ENCODE peak calls at places on chromosomes 3 and 15, in eight cellular contexts. P is AG20443; X is NCI-H1417; R is nucleus accumbens; S is left cardiac atrium; N is cardiac septum; A is activated CD4-positive, alpha-beta T cell treated with anti-CD3 and anti-CD28 coated beads, Interleukin-2, amount 50 U/mL, for 1 hour; U is activated CD8-positive, alpha-beta memory T cell treated with anti-CD3 and anti-CD28 coated beads, Interleukin-2, amount 10 ng/mL, durations not matched to agents 7 days and 5 days. D is an unnamed sample.

GRCh38 chr3:6791161-6791560 is 69.8 kb upstream of the GRM7 start:
- DNase-seq in P (no peak), X (no peak), R (no peak), S (no peak), N (no peak), A (no peak), U (no peak), D (no peak)

GRCh38 chr15:34494084-34494399 is 56.4 kb upstream of the GOLGA8A start:
- DNase-seq in P (no peak), X (no peak), R (no peak), S (no peak), N (no peak), A (no peak), U (no peak), D (no peak)

GRCh38 chr3:177177670-177178295 is 19.5 kb downstream of the TBL1XR1 start:
- DNase-seq in P (no peak), X (no peak), R (no peak), S (peak; percentile 15), N (no peak), A (no peak), U (no peak), D (no peak)

GRCh38 chr15:90871097-90871715 is 2.8 kb downstream of the FURIN start:
- DNase-seq in P (peak; percentile 63), X (no peak), R (no peak), S (no peak), N (no peak), A (peak; percentile 34), U (no peak), D (no peak)

GRCh38 chr3:28860307-28860706 is 420.6 kb upstream of the RBMS3 start:
- DNase-seq in P (peak; percentile 48), X (no peak), R (no peak), S (peak; percentile 53), N (no peak), A (no peak), U (no peak), D (no peak)

GRCh38 chr3:11803977-11804903 is 42.4 kb downstream of the TAMM41 start:
- DNase-seq in P (peak; percentile 84), X (peak; percentile 10), R (no peak), S (peak; percentile 34), N (no peak), A (peak; percentile 15), U (peak; percentile 68), D (no peak)

GRCh38 chr15:78850352-78850751 is 22.3 kb upstream of the MORF4L1 start:
- DNase-seq in P (no peak), X (no peak), R (no peak), S (no peak), N (peak; percentile 5), A (no peak), U (no peak), D (no peak)

GRCh38 chr3:173096994-173097785 is 43.8 kb downstream of the SPATA16 start:
- DNase-seq in P (no peak), X (no peak), R (no peak), S (no peak), N (no peak), A (no peak), U (no peak), D (no peak)

GRCh38 chr15:51162865-51163762 is 68.4 kb upstream of the TNFAIP8L3 start:
- DNase-seq in P (peak; percentile 90), X (peak; percentile 28), R (no peak), S (peak; percentile 70), N (peak; percentile 86), A (peak; percentile 41), U (peak; percentile 78), D (peak; percentile 54)

GRCh38 chr15:98592136-98592535 is 56.2 kb upstream of the IGF1R start:
- DNase-seq in P (no peak), X (no peak), R (no peak), S (no peak), N (no peak), A (no peak), U (no peak), D (no peak)

GRCh38 chr3:33000698-33001385 is 49.4 kb downstream of the CCR4 start:
- DNase-seq in P (no peak), X (no peak), R (no peak), S (no peak), N (no peak), A (no peak), U (no peak), D (no peak)

GRCh38 chr3:12944413-12944812 is 103.0 kb upstream of the RPL32 start:
- DNase-seq in P (no peak), X (no peak), R (no peak), S (no peak), N (no peak), A (no peak), U (no peak), D (no peak)

GRCh38 chr3:128753715-128754114 is 27.7 kb downstream of the RAB7A start:
- DNase-seq in P (no peak), X (no peak), R (no peak), S (no peak), N (no peak), A (no peak), U (no peak), D (no peak)

GRCh38 chr3:138465927-138466326 is 31.5 kb downstream of the ESYT3 start:
- DNase-seq in P (no peak), X (peak; percentile 17), R (no peak), S (no peak), N (no peak), A (no peak), U (no peak), D (no peak)

GRCh38 chr3:169607909-169608308 is 55.6 kb downstream of the MECOM start:
- DNase-seq in P (no peak), X (no peak), R (no peak), S (no peak), N (no peak), A (no peak), U (no peak), D (no peak)

GRCh38 chr3:179760944-179761343 is 108.1 kb downstream of the USP13 start:
- DNase-seq in P (no peak), X (no peak), R (no peak), S (no peak), N (no peak), A (no peak), U (no peak), D (peak; percentile 52)

GRCh38 chr3:52792413-52792812 is 2.2 kb upstream of the ITIH3 start:
- DNase-seq in P (no peak), X (no peak), R (no peak), S (no peak), N (no peak), A (no peak), U (no peak), D (no peak)

GRCh38 chr15:52234596-52235541 is 43.7 kb upstream of the GNB5 start:
- DNase-seq in P (no peak), X (no peak), R (no peak), S (no peak), N (no peak), A (peak; percentile 18), U (no peak), D (no peak)

GRCh38 chr3:188292827-188293226 is 138.9 kb downstream of the LPP start:
- DNase-seq in P (no peak), X (no peak), R (no peak), S (no peak), N (no peak), A (no peak), U (no peak), D (no peak)

GRCh38 chr15:72751751-72752455 is 31.7 kb downstream of the ADPGK start:
- DNase-seq in P (no peak), X (no peak), R (no peak), S (peak; percentile 22), N (no peak), A (no peak), U (no peak), D (no peak)

GRCh38 chr15:45640610-45641009 is 5.8 kb downstream of the SQOR start:
- DNase-seq in P (peak; percentile 77), X (no peak), R (no peak), S (no peak), N (no peak), A (no peak), U (no peak), D (no peak)

GRCh38 chr15:38072507-38073277 is 138.3 kb downstream of the TMCO5A start:
- DNase-seq in P (peak; percentile 88), X (peak; percentile 36), R (peak; percentile 86), S (peak; percentile 75), N (peak; percentile 81), A (peak; percentile 4), U (peak; percentile 45), D (no peak)

GRCh38 chr3:194489736-194490612 is 3.2 kb upstream of the ATP13A3 start:
- DNase-seq in P (no peak), X (no peak), R (no peak), S (no peak), N (no peak), A (no peak), U (no peak), D (no peak)

GRCh38 chr15:42737529-42738328 is 801 bp upstream of the CDAN1 start:
- DNase-seq in P (no peak), X (no peak), R (no peak), S (no peak), N (peak; percentile 26), A (no peak), U (no peak), D (no peak)